ENCODE peak calls at places on chromosomes 13 and 19, in seven cellular contexts. O, Q, M, E, B, T and U are unnamed samples.

GRCh38 chr19:42468273-42468796 is 25.6 kb upstream of the CXCL17 start:
- DNase-seq in B (peak; percentile 24), T (peak; percentile 69), M (peak; percentile 75), O (no peak), E (peak; percentile 57), Q (no peak), U (no peak)

GRCh38 chr13:111423168-111423785 is 102.8 kb downstream of the TEX29 start:
- DNase-seq in M (no peak), E (no peak), B (no peak), T (no peak), O (no peak), Q (no peak), U (no peak)

GRCh38 chr13:98959775-98960325 is 18.0 kb downstream of the DOCK9 start:
- DNase-seq in O (no peak), M (no peak), B (no peak), T (no peak), Q (no peak), E (no peak), U (no peak)

GRCh38 chr19:49019242-49019932 is 2.5 kb upstream of the LHB start:
- DNase-seq in B (peak; percentile 72), M (peak; percentile 26), E (peak; percentile 28), T (peak; percentile 22), Q (no peak), O (peak; percentile 74), U (no peak)

GRCh38 chr13:40664100-40665060 is 2.1 kb downstream of the FOXO1 start:
- DNase-seq in E (peak; percentile 38), O (peak; percentile 20), Q (peak; percentile 82), B (peak; percentile 78), M (peak; percentile 30), T (peak; percentile 23), U (no peak)

GRCh38 chr13:40401911-40402776 is 264.3 kb downstream of the FOXO1 start:
- DNase-seq in M (peak; percentile 100), T (peak; percentile 97), E (peak; percentile 99), Q (peak; percentile 98), B (peak; percentile 99), O (peak; percentile 62), U (no peak)

GRCh38 chr19:6667114-6667627 is 2.8 kb downstream of the TNFSF14 start:
- DNase-seq in O (no peak), T (no peak), M (no peak), B (no peak), E (no peak), Q (no peak), U (no peak)

GRCh38 chr13:42814868-42815267 is 33.5 kb downstream of the FAM216B start:
- DNase-seq in O (peak; percentile 3), M (peak; percentile 81), B (no peak), Q (no peak), T (peak; percentile 76), E (peak; percentile 95), U (no peak)

GRCh38 chr19:29478578-29479565 is 46.9 kb upstream of the VSTM2B start:
- DNase-seq in O (peak; percentile 55), E (no peak), B (no peak), Q (no peak), T (no peak), M (no peak), U (peak; percentile 61)

GRCh38 chr19:55703790-55704215 is 28.8 kb downstream of the EPN1 start:
- DNase-seq in Q (no peak), M (peak; percentile 12), B (no peak), T (no peak), O (no peak), E (peak; percentile 20), U (no peak)

GRCh38 chr13:107104631-107105030 is 536.7 kb upstream of the ARGLU1 start:
- DNase-seq in M (no peak), O (no peak), Q (no peak), B (no peak), T (peak; percentile 9), E (no peak), U (no peak)

GRCh38 chr19:14979498-14980255 is at the start of gene SLC1A6:
- DNase-seq in Q (no peak), E (no peak), O (no peak), T (no peak), B (no peak), M (no peak), U (no peak)

GRCh38 chr19:54541712-54542111 is 31.9 kb upstream of the LILRA2 start:
- DNase-seq in M (no peak), B (no peak), E (no peak), O (no peak), Q (no peak), T (no peak), U (no peak)

GRCh38 chr13:50842711-50843255 is 709 bp downstream of the DLEU7 start:
- DNase-seq in M (no peak), B (no peak), E (no peak), O (no peak), Q (no peak), T (no peak), U (no peak)
- H3K4me3 ChIP-seq in M (no peak overlapping the region), B (no peak overlapping the region), E (no peak overlapping the region), O (no peak overlapping the region), Q (no peak overlapping the region), T (peak overlapping the region; percentile 39), U (peak overlapping the region; percentile 37)

DNA sequence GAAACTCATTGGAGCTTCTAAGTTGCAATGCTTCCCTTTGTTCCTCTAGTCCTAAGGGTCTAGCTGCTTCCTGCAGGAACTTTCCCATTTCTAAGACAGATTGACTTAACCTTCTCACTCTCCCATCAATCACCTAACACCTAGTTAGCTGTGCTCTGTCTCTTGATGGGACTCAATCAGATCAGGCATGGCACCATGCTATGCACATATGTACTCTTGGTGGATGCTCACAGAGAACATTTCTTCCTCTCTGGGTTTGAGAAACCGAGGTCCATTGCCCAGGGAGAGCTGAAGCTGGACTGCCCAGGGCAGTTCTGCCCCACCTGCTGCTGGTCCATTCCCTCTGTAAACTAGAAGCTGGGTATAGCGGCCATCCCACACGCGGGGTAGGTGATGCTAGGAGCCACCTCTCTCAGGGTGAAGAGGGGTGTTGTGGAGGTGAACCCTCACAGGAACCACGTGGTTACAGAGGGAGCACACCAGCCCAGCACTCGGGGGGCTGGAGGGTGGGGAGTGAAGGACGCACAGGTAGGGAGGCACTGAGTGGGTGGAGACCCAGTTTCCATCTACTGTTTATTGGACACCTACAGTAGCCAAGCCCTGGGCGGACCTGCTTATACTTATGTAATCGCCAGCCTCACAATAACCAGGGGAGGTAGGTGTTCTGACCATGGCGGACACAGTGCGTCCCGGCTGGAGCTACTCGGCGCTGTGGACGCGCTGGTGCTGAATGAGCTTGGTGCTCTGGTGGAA is 3.1 kb upstream of the UBE2M start:
- DNase-seq in T (no peak), B (no peak), Q (no peak), O (no peak), E (no peak), M (no peak), U (no peak)
- H3K4me3 ChIP-seq in T (no peak overlapping the region), B (no peak overlapping the region), Q (no peak overlapping the region), O (no peak overlapping the region), E (no peak overlapping the region), M (no peak overlapping the region), U (peak overlapping the region; percentile 43)

GRCh38 chr13:27954406-27954851 is 14.7 kb downstream of the CDX2 start:
- DNase-seq in B (peak; percentile 32), T (no peak), Q (no peak), O (peak; percentile 21), E (no peak), M (no peak), U (no peak)

GRCh38 chr13:27955192-27955591 is 13.9 kb downstream of the CDX2 start:
- DNase-seq in B (no peak), M (no peak), T (no peak), E (no peak), O (no peak), Q (no peak), U (no peak)

GRCh38 chr13:27953671-27954405 is 15.3 kb downstream of the CDX2 start:
- DNase-seq in B (peak; percentile 64), T (peak; percentile 23), M (peak; percentile 65), Q (no peak), E (peak; percentile 56), O (peak; percentile 57), U (no peak)

GRCh38 chr13:27956576-27957300 is 12.4 kb downstream of the CDX2 start:
- DNase-seq in M (no peak), Q (no peak), O (no peak), E (no peak), T (no peak), B (no peak), U (no peak)

DNA sequence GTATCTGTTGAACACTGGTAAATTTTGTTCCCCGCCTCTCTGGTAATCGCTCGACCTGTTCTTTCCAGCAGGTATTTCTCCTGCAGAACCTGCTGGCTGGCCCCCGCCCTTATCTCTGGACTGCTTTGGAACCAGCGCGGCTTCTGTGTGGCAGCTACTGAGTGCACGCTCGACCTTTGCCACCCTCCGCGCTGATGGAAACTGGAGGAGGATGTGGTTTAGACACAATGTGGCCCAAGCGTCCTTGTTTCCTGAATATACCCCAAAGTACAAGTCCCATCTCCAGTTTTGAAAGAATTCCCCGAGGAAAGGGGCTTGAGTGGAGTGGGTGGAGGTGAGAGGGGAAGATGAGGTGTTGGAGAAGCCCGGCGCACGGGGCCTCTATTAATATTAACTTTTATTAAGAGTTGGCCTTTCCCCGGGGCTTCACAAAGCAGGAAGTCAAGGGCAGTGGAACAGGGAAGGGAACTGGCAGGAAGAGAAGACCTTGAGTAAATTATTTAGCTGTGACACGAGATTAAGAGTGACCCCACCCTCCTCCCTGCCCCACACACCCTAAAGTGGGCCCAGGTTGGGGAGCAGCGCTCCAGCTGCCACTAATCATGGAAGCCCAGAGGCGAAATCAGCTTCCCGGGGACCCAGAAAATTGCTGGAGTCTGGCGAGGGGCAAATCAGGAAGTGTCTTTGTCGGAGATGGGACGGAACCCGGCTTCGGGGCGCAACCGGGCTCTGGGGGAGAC is 16.0 kb downstream of the CDX2 start:
- DNase-seq in E (no peak), B (no peak), T (no peak), Q (no peak), O (no peak), M (no peak), U (no peak)
- H3K4me3 ChIP-seq in E (no peak overlapping the region), B (no peak overlapping the region), T (no peak overlapping the region), Q (peak overlapping the region; percentile 21), O (peak overlapping the region; percentile 60), M (no peak overlapping the region), U (peak overlapping the region; percentile 48)

DNA sequence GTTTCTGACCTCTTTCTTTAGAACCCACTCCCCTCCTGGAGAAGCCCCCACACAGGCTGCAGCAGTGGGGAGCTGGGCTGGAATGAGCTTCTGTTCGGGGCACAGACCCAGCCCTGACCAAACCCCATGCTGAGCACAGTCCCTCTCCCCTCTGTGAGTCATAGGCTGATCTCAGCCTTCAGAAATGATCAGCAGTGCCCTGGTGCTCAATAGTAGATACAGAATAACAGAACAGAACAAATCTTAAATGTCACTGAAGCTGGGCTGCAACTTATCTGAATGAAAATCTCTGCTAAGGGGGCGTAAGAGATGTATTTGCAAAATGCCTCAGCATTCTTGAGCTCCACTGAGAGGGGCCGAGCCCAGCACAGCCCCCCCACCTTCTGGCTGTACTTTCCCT is 10.0 kb downstream of the ZNF665 start:
- DNase-seq in Q (no peak), E (peak; percentile 57), O (no peak), B (no peak), T (peak; percentile 88), M (peak; percentile 46), U (no peak)
- H3K4me3 ChIP-seq in Q (no peak overlapping the region), E (no peak overlapping the region), O (no peak overlapping the region), B (no peak overlapping the region), T (no peak overlapping the region), M (no peak overlapping the region), U (no peak overlapping the region)

GRCh38 chr19:35269425-35270117 is 809 bp downstream of the USF2 start:
- DNase-seq in Q (peak; percentile 82), O (peak; percentile 92), M (peak; percentile 74), T (peak; percentile 60), E (peak; percentile 75), B (peak; percentile 92), U (no peak)
- H3K4me3 ChIP-seq in Q (peak overlapping the region; percentile 92), O (peak overlapping the region; percentile 81), M (peak overlapping the region; percentile 54), T (peak overlapping the region; percentile 55), E (peak overlapping the region; percentile 57), B (no peak overlapping the region), U (peak overlapping the region; percentile 76)